ENCODE peak calls at places on chromosome 11, in six cellular contexts. P, Y, I, J, G and B are unnamed samples.

GRCh38 chr11:26201411-26201810 is 130.5 kb upstream of the ANO3 start:
- DNase-seq in G (no peak), P (no peak), J (no peak), Y (no peak), I (no peak), B (no peak)

GRCh38 chr11:123430736-123431356 is 777 bp downstream of the GRAMD1B start:
- DNase-seq in Y (no peak), J (no peak), G (no peak), P (peak; percentile 76), I (peak; percentile 60), B (no peak)

GRCh38 chr11:73716153-73717056 is 44.5 kb downstream of the RAB6A start:
- DNase-seq in P (no peak), J (no peak), G (peak; percentile 4), I (peak; percentile 4), Y (no peak), B (no peak)

GRCh38 chr11:104619751-104620150 is 278.5 kb downstream of the CASP12 start:
- DNase-seq in J (no peak), Y (no peak), P (no peak), I (no peak), G (no peak), B (no peak)

GRCh38 chr11:12377824-12378593 is 638 bp downstream of the PARVA start:
- DNase-seq in Y (no peak), J (peak; percentile 75), G (peak; percentile 62), I (peak; percentile 69), P (peak; percentile 86), B (peak; percentile 28)

GRCh38 chr11:69518081-69518950 is 36.9 kb downstream of the LINC01488 start:
- DNase-seq in I (no peak), P (no peak), G (no peak), J (no peak), Y (no peak), B (no peak)

GRCh38 chr11:117096140-117096972 is 1.9 kb downstream of the SIK3 start:
- DNase-seq in J (no peak), I (no peak), Y (peak; percentile 73), P (peak; percentile 51), G (peak; percentile 78), B (no peak)

GRCh38 chr11:122089111-122089510 is 26.9 kb downstream of the BLID start:
- DNase-seq in J (no peak), G (no peak), I (no peak), Y (no peak), P (no peak), B (no peak)

GRCh38 chr11:35463211-35463810 is 44.0 kb upstream of the SLC1A2 start:
- DNase-seq in J (no peak), I (no peak), Y (no peak), P (no peak), G (no peak), B (no peak)

GRCh38 chr11:131917634-131918384 is 547.4 kb downstream of the NTM start:
- DNase-seq in G (no peak), J (no peak), I (no peak), Y (no peak), P (no peak), B (no peak)

GRCh38 chr11:9895016-9895415 is 231.1 kb downstream of the SWAP70 start:
- DNase-seq in G (no peak), J (no peak), Y (no peak), P (no peak), I (no peak), B (no peak)

GRCh38 chr11:826836-827145 is 928 bp upstream of the CRACR2B start:
- DNase-seq in J (no peak), Y (peak; percentile 46), I (no peak), G (no peak), P (no peak), B (no peak)

GRCh38 chr11:2522636-2523255 is 77.9 kb downstream of the KCNQ1 start:
- DNase-seq in I (no peak), P (peak; percentile 42), G (no peak), Y (no peak), J (no peak), B (no peak)

GRCh38 chr11:93133710-93134109 is 64.1 kb downstream of the SLC36A4 start:
- DNase-seq in I (no peak), Y (no peak), J (no peak), P (no peak), G (no peak), B (no peak)

GRCh38 chr11:87092159-87092558 is 54.4 kb downstream of the TMEM135 start:
- DNase-seq in J (no peak), G (no peak), Y (no peak), I (no peak), P (no peak), B (no peak)

GRCh38 chr11:65370659-65371049 is 11.8 kb downstream of the SLC25A45 start:
- DNase-seq in J (no peak), Y (no peak), P (no peak), G (no peak), I (no peak), B (no peak)

DNA sequence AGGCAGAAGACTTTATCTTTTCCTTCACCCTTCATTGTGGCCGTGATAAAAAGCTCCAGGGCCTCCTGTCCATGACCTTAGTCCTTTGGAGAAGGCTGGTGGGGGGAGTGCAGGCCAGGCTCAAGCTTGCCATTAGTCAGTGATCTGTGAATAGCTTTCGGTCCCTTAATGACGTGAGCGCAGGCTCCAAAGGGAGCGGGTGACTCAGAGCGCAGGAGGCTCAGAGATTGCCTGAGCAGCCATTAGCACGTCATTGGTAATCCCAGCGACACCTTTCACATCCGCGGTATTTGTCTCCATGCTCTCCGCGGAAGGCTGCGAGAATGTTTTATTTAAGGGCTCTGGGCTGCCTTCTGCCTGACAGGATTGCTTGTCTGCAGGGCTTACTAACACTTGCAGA is 458.5 kb downstream of the METTL15 start:
- DNase-seq in I (peak; percentile 92), G (no peak), J (peak; percentile 52), P (peak; percentile 50), Y (peak; percentile 4), B (no peak)
- TF ChIP-seq POLR2AphosphoS5 in I (no peak), G (no peak), J (no peak), P (no peak), Y (no peak), B (no peak)

DNA sequence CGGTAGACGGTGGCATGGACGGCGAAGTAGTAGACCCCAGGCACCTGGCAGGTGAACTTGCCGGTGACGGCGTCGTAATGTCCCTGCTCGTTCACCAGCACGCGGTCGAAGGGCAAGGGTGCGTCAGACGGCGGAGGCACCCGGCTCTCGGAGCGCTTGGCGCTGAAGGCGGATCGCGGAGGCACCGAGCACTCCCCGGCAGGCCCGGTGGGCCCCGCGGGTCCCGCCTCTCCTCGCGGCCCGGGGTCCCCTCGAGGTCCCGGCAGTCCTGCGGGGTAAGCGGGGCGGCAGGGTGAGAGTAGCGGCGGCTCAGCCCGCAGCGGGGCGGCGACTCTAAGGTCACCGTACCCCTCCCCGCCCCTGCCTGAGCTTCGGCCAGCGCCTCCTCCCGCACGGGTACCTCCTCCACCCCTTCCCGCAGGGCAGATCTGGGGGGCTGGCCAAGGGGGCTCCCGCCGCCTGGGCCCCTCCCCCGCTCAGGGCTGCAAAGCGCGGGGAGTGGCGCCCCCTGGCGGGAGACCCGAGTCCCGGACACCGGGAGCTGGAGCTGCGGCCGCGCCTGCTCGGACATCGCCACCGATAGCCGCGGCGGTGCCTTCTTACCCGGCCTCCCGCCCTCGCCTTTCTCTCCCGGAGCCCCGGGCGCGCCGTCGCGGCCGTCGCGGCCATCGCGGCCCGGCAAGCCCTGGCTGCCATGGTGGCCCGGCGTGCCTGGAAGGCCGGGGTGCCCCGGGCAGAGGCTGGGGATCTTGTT is 925 bp downstream of the C1QTNF5 start:
- DNase-seq in Y (peak; percentile 90), I (peak; percentile 71), P (peak; percentile 94), G (peak; percentile 28), J (no peak), B (no peak)
- H3K4me3 ChIP-seq in Y (peak overlapping the region; percentile 37), I (peak overlapping the region; percentile 90), P (peak overlapping the region; percentile 34), G (peak overlapping the region; percentile 62), J (peak overlapping the region; percentile 20), B (peak overlapping the region; percentile 69)

GRCh38 chr11:119338946-119339580 is 1.6 kb downstream of the C1QTNF5 start:
- DNase-seq in I (peak; percentile 49), P (peak; percentile 59), Y (no peak), J (no peak), G (no peak), B (no peak)

GRCh38 chr11:119342362-119343130 is 1.9 kb upstream of the C1QTNF5 start:
- DNase-seq in G (no peak), J (no peak), P (no peak), I (no peak), Y (no peak), B (no peak)

GRCh38 chr11:119341222-119342022 is 739 bp upstream of the C1QTNF5 start:
- DNase-seq in Y (no peak), P (no peak), J (no peak), G (no peak), I (no peak), B (no peak)

GRCh38 chr11:119342023-119342300 is 1.3 kb upstream of the C1QTNF5 start:
- DNase-seq in P (no peak), Y (no peak), J (no peak), G (no peak), I (no peak), B (no peak)

DNA sequence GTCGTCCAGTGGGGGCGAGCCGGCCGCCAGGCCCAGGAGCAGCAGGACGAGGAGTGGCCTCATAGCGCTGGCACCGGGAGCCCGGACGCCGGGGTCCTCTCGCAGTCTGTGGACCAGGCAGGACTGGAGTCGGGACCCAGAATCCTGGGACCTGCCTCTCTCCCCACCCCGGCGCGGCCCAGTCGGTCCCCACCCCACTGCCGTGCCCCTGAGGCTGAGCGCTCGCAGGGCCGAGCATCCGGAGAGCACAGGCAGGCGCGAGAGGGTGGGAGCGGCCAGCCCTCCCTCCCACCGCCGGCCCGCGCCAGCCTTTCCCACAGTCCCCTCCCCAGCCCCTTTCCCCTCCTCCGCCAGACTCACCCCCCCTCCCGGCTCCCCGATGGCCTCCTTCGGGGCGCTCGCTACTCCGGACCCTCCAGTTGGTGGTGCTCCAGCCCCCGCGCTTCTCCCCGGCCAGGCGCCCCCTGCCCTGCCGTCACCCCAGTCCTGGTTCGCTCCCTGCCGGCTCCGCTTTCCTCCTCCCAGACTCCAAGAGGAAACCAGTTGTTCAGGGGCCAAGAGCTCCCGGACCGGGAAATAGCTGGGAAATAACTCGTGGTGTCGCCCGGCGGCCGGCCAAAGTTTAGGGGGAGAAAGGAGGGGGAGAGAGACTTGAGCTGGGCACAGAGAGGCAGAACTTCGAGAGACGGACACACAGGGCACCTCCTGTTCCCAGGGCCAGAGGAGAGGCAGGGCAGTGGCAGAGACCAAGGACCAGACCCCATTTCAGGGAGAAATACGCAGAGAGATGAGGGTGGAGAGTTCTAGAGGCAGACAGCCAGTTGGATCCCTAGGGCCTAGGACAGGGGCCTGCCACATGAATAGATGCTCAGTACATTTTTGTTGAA is at the start of gene C1QTNF5:
- DNase-seq in J (no peak), G (no peak), Y (no peak), I (peak; percentile 95), P (peak; percentile 70), B (no peak)
- TF ChIP-seq EZH2 in J (no peak), G (no peak), Y (no peak), I (no peak), P (no peak), B (no peak)

GRCh38 chr11:48033918-48034341 is 53.6 kb downstream of the PTPRJ start:
- DNase-seq in Y (no peak), G (no peak), I (no peak), J (no peak), P (no peak), B (no peak)
- TF ChIP-seq POLR2AphosphoS5 in Y (no peak), G (no peak), I (no peak), J (no peak), P (no peak), B (no peak)